ENCODE peak calls at places on chromosomes 16 and 17, in five cellular contexts. U, H, K, W and T are unnamed samples.

GRCh38 chr17:40068917-40069750 is 6.4 kb downstream of the THRA start:
- DNase-seq in K (no peak), W (peak; percentile 57), U (peak; percentile 84), H (peak; percentile 47), T (peak; percentile 85)

GRCh38 chr16:27660507-27660906 is 110.6 kb downstream of the KATNIP start:
- DNase-seq in U (no peak), W (no peak), H (no peak), K (no peak), T (no peak)

GRCh38 chr17:48194097-48194550 is 86.6 kb downstream of the SNX11 start:
- DNase-seq in K (no peak), H (no peak), W (no peak), U (peak; percentile 47), T (peak; percentile 71)

GRCh38 chr17:77802811-77803220 is 155.7 kb upstream of the TNRC6C start:
- DNase-seq in H (peak; percentile 85), U (peak; percentile 24), K (peak; percentile 66), W (peak; percentile 72), T (peak; percentile 37)

GRCh38 chr16:66150691-66151090 is 215.8 kb upstream of the CDH5 start:
- DNase-seq in W (no peak), H (no peak), K (no peak), U (peak; percentile 28), T (peak; percentile 29)

GRCh38 chr17:58336456-58337094 is 8.0 kb upstream of the TSPOAP1 start:
- DNase-seq in W (peak; percentile 29), K (no peak), U (peak; percentile 38), H (no peak), T (no peak)

GRCh38 chr17:70609566-70609965 is 440.2 kb downstream of the KCNJ2 start:
- DNase-seq in K (no peak), U (no peak), W (no peak), H (no peak), T (no peak)

GRCh38 chr17:78694805-78695531 is 87.1 kb downstream of the CYTH1 start:
- DNase-seq in W (no peak), H (no peak), U (no peak), K (no peak), T (no peak)

GRCh38 chr16:58464916-58465731 is 34.8 kb upstream of the NDRG4 start:
- DNase-seq in H (peak; percentile 78), U (no peak), K (peak; percentile 45), W (peak; percentile 75), T (peak; percentile 23)

GRCh38 chr17:19867094-19867653 is 562 bp downstream of the ULK2 start:
- DNase-seq in H (peak; percentile 85), U (peak; percentile 54), W (peak; percentile 91), K (peak; percentile 54), T (peak; percentile 71)

GRCh38 chr16:79599837-79600635 is 501 bp downstream of the MAF start:
- DNase-seq in K (peak; percentile 77), H (peak; percentile 70), W (peak; percentile 67), U (no peak), T (peak; percentile 65)

GRCh38 chr17:80747469-80747868 is 202.8 kb downstream of the RPTOR start:
- DNase-seq in H (no peak), W (no peak), K (no peak), U (no peak), T (no peak)

GRCh38 chr17:46742539-46743270 is 75.8 kb downstream of the WNT3 start:
- DNase-seq in H (no peak), U (peak; percentile 93), K (no peak), W (no peak), T (peak; percentile 89)

GRCh38 chr16:86880316-86881117 is 302.2 kb downstream of the FOXL1 start:
- DNase-seq in W (no peak), H (no peak), U (peak; percentile 71), K (no peak), T (peak; percentile 34)

GRCh38 chr16:68022728-68023537 is at the start of the genes DDX28 and DUS2:
- DNase-seq in W (peak; percentile 90), H (peak; percentile 95), U (peak; percentile 91), K (peak; percentile 92), T (peak; percentile 94)

GRCh38 chr16:89700649-89701424 is 668 bp downstream of the SPATA2L start:
- DNase-seq in K (no peak), H (peak; percentile 83), W (peak; percentile 73), U (peak; percentile 24), T (peak; percentile 65)

DNA sequence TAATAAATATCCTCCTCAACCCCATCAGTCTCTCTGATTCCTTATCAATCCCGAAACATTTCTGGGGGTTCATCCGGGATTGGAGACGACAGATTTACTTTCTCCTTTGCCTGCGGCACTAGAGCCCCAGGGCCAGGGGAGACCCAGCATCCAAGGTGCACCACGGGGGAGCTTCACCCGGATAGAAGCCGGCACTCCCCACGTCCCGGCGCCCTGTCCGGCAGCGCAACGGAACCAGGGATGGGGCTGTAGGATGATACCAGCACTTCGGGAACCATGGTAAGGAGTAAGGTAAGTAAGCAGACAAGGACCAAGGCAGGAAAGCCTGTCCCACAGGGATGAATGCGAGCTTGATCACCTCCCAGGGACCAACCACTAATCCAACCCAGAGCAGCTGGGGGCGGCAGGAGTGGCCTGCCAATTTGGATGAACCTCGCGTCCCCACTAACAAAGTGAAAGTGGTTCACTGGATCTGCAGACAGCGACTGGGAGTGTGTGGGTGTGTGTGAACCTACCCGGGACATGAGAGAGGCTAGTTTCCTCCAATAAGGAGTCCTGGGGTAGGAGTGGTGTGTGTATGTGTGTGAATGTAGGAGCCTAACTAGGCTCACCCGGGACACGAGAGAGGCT is 11.9 kb downstream of the POLR3K start:
- DNase-seq in U (no peak), W (no peak), H (no peak), K (no peak), T (no peak)
- H2BK120ac ChIP-seq in U (no peak overlapping the region), W (no peak overlapping the region), H (no peak overlapping the region), K (no peak overlapping the region), T (no peak overlapping the region)

DNA sequence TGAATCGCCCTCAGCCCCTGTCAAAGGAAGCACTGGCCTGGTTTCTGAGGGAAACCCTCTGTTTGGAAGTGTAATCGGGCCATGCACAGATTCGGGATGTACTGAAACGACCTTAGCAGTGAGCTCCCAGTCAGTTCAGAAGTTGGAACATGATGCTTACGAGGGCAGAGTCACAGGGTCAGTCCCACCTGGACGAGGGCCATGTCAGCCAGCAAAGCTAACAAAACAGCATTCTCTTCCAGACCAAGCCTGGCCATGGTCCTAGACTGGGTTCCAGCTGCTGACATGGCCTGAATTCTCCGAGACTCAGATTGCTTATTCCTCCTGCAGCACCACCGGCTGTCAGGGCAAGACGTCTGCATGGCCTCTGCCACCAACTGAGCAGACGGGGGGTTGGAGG is 192.2 kb upstream of the WSCD1 start:
- DNase-seq in K (no peak), U (no peak), H (no peak), W (no peak), T (no peak)
- H3K18ac ChIP-seq in K (no peak overlapping the region), U (no peak overlapping the region), H (no peak overlapping the region), W (no peak overlapping the region), T (no peak overlapping the region)

DNA sequence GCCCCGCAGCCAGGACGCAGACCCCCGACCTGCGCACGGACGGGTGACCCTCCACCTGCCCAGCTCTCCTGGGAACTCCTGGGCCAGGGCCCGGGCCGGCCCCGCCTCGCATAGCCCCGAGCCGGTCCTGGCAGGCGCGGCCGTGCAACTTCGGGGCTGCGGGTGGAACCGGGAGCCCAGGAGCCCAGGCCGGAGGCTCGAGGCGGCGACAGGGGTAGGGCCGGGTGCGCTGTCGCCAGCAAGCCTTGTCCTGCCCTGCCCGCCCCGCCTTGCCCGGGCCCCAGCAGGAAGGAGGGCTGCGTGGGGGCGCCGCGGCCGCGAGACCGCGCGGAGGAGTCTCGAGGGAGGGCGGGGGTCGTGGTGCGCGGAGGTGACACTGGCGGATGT is 412 bp downstream of the LMF1 start:
- DNase-seq in W (no peak), U (no peak), K (peak; percentile 36), H (no peak), T (no peak)
- H2BK5ac ChIP-seq in W (no peak overlapping the region), U (peak overlapping the region; percentile 63), K (peak overlapping the region; percentile 79), H (no peak overlapping the region), T (no peak overlapping the region)

GRCh38 chr16:16159662-16160061 is 63.6 kb downstream of the ABCC6 start:
- DNase-seq in K (no peak), U (no peak), W (no peak), H (no peak), T (no peak)
- H2BK120ac ChIP-seq in K (no peak overlapping the region), U (no peak overlapping the region), W (no peak overlapping the region), H (no peak overlapping the region), T (no peak overlapping the region)

GRCh38 chr17:75691371-75692290 is 24.5 kb downstream of the SAP30BP start:
- DNase-seq in K (no peak), H (no peak), U (peak; percentile 28), W (no peak), T (peak; percentile 40)

GRCh38 chr17:75695141-75695829 is 26.0 kb upstream of the ITGB4 start:
- DNase-seq in H (no peak), K (no peak), U (peak; percentile 48), W (no peak), T (peak; percentile 88)

GRCh38 chr17:75693500-75694481 is 26.7 kb downstream of the SAP30BP start:
- DNase-seq in H (peak; percentile 79), K (peak; percentile 33), U (peak; percentile 56), W (peak; percentile 79), T (peak; percentile 88)

GRCh38 chr17:75694536-75694935 is 26.7 kb upstream of the ITGB4 start:
- DNase-seq in U (no peak), W (no peak), H (no peak), K (no peak), T (no peak)

GRCh38 chr17:75692976-75693375 is 25.8 kb downstream of the SAP30BP start:
- DNase-seq in U (no peak), K (no peak), H (no peak), W (no peak), T (no peak)
- H3K18ac ChIP-seq in U (no peak overlapping the region), K (no peak overlapping the region), H (no peak overlapping the region), W (no peak overlapping the region), T (no peak overlapping the region)

GRCh38 chr17:38604479-38605229 is 1.1 kb downstream of the SRCIN1 start:
- DNase-seq in U (no peak), W (peak; percentile 83), K (no peak), H (peak; percentile 57), T (no peak)
- H2BK5ac ChIP-seq in U (no peak overlapping the region), W (no peak overlapping the region), K (no peak overlapping the region), H (no peak overlapping the region), T (no peak overlapping the region)

DNA sequence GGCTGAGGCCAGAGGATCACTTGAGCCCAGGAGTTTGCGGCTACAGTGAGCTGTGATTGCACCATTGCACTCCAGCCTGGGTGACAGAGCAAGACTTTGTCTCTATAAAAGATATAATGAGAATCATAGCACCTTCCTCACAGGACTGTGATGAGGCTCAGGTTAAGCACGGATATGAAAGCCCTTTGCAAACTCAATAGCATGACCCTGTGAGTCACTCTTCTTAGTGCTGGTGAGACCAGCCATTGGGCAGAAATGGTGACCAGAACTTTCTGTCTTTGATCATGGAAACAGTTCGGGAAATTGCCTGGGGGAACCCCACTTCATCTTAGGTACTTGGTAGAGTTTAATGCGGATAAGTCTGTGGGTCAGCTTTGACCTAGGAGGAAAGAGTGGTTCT is 144.2 kb downstream of the PRKCB start:
- DNase-seq in W (no peak), H (no peak), U (no peak), K (no peak), T (no peak)
- H2BK120ac ChIP-seq in W (no peak overlapping the region), H (no peak overlapping the region), U (no peak overlapping the region), K (no peak overlapping the region), T (no peak overlapping the region)

GRCh38 chr16:4968879-4969278 is 10.7 kb downstream of the SEC14L5 start:
- DNase-seq in H (peak; percentile 36), U (no peak), K (no peak), W (no peak), T (no peak)

GRCh38 chr16:4966736-4967453 is 8.8 kb downstream of the SEC14L5 start:
- DNase-seq in K (no peak), U (no peak), W (no peak), H (no peak), T (no peak)

GRCh38 chr16:4972938-4973587 is 14.9 kb downstream of the SEC14L5 start:
- DNase-seq in U (no peak), W (no peak), H (no peak), K (no peak), T (peak; percentile 33)

GRCh38 chr16:4970010-4970409 is 11.9 kb downstream of the SEC14L5 start:
- DNase-seq in K (peak; percentile 53), W (no peak), U (no peak), H (no peak), T (no peak)
- H3K18ac ChIP-seq in K (peak overlapping the region; percentile 71), W (peak overlapping the region; percentile 11), U (no peak overlapping the region), H (no peak overlapping the region), T (no peak overlapping the region)